ENCODE peak calls at places on chromosome 4, in five cellular contexts. X is GM20000, T is IMR-90, N is bronchial epithelial cell, A is heart left ventricle. H is an unnamed sample.

GRCh38 chr4:148007303-148007702 is 275.4 kb downstream of the ARHGAP10 start:
- DNase-seq in T (peak), A (no peak), N (peak), X (no peak), H (no peak)

GRCh38 chr4:56674984-56675383 is 6.1 kb downstream of the HOPX start:
- DNase-seq in X (no peak), T (no peak), A (no peak), N (no peak), H (no peak)

GRCh38 chr4:43512253-43512652 is 619.7 kb downstream of the GRXCR1 start:
- DNase-seq in T (no peak), A (no peak), X (no peak), N (peak), H (no peak)

GRCh38 chr4:52057196-52057595 is 6.1 kb downstream of the SPATA18 start:
- DNase-seq in A (no peak), N (peak), T (no peak), X (no peak), H (no peak)

GRCh38 chr4:56513517-56513916 is 7.9 kb downstream of the ARL9 start:
- DNase-seq in A (no peak), X (no peak), T (no peak), N (no peak), H (no peak)

GRCh38 chr4:1116837-1117236 is 3.5 kb upstream of the RNF212 start:
- DNase-seq in T (no peak), N (no peak), X (no peak), A (no peak), H (no peak)

GRCh38 chr4:124710253-124710849 is 2.2 kb downstream of the ANKRD50 start:
- DNase-seq in T (peak), A (no peak), N (peak), X (no peak), H (no peak)

GRCh38 chr4:55184600-55185523 is 59.5 kb upstream of the KDR start:
- DNase-seq in X (peak), N (no peak), T (peak), A (peak), H (peak)

GRCh38 chr4:113563691-113564378 is 197.7 kb downstream of the CAMK2D start:
- DNase-seq in A (no peak), X (no peak), N (no peak), T (no peak), H (no peak)

GRCh38 chr4:144338834-144339233 is 198.3 kb upstream of the GYPA start:
- DNase-seq in X (no peak), A (no peak), T (no peak), N (no peak), H (no peak)

GRCh38 chr4:152605031-152605430 is 69.1 kb upstream of the FBXW7 start:
- DNase-seq in T (no peak), N (no peak), A (no peak), X (no peak), H (no peak)

GRCh38 chr4:5206391-5206790 is 155.1 kb downstream of the STK32B start:
- DNase-seq in A (peak), N (no peak), X (no peak), T (peak), H (no peak)

GRCh38 chr4:177182156-177182555 is 127.5 kb upstream of the NEIL3 start:
- DNase-seq in A (no peak), T (peak), X (no peak), N (no peak), H (no peak)

GRCh38 chr4:129839687-129840086 is 743.7 kb downstream of the C4orf33 start:
- DNase-seq in A (no peak), X (no peak), T (no peak), N (peak), H (no peak)

GRCh38 chr4:53656421-53656981 is 65.2 kb upstream of the LNX1 start:
- DNase-seq in N (no peak), X (no peak), T (peak), A (no peak), H (no peak)
- TF ChIP-seq CTCF in N (peak), X (no peak), T (peak), A (peak), H (no peak)

GRCh38 chr4:2761035-2761923 is 5.1 kb upstream of the TNIP2 start:
- DNase-seq in N (peak), T (no peak), X (peak), A (no peak), H (peak)
- TF ChIP-seq CTCF in N (peak), T (peak), X (no peak), A (no peak), H (no peak)

DNA sequence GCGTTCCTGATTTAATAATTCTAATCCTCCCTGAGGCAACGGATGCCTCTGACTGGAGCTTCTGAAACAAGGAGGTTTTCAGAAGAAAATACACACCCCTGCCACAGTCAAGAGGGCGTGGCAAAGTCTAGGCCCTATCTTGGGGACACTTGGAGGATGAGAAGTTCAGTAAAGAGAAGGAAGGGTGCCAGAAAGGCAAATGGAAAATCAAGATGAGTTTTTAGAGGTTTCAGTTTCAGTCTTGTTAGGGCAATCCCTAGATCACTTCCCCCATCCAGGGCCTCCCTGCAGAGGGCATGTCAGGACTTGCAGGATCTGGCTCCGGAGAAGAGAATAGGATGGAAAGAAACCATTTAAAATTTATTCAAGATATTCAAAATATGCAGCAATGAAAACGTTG is 28.5 kb upstream of the FGF2 start:
- DNase-seq in T (peak), X (no peak), N (peak), A (peak), H (no peak)
- TF ChIP-seq CTCF in T (no peak), X (no peak), N (no peak), A (no peak), H (no peak)

DNA sequence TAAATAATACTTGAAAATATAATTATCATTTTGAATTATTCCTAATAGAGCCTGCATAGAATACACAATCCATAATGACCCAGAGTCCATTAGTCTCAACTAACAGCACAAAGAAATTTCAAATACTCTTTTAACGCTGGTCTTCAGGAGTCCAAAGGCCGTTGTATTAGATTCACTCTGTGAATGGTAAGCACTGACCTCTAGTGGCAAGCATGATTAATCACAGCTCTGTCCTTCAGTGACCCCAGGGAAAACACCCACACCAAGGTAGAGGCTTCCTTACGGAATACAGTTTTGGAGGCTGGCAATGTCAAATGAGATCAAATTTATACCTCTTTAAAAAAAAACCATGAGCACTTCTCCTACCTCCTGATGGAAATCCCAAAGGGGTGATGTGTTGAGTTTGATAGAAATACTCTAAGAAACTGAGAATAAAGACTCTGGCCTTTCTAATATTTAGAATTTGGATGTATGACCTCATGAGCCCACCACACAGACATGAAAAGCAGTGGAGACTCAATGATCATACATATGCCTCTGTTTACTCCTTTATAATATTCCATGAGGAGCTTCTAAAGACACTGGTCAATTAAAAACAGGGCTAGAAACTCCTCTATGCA is 147.2 kb upstream of the DKK2 start:
- DNase-seq in X (peak), T (peak), A (no peak), N (peak), H (peak)
- TF ChIP-seq CTCF in X (peak), T (peak), A (peak), N (peak), H (peak)

DNA sequence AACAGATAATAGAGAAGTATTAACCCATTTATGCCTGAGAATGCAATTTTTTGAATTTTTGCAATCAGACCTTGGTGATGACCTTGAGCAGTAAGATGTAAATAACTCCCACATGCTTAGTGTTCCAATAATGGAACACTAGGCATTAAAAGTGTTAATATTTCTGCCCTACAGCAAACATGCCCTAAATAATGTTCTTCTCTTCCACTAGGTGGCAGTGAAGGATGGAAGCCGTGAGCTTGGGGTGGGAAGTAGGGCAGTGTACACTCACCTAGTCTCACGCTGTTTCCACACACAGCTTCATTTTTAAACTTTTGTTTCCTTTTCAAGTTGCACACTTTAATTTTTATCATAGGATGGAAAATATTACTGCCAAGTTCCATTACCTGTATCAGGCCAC is 613.1 kb upstream of the HS3ST1 start:
- DNase-seq in T (no peak), A (no peak), N (no peak), X (no peak), H (no peak)
- TF ChIP-seq CTCF in T (no peak), A (peak), N (no peak), X (no peak), H (no peak)

GRCh38 chr4:140710784-140711622 is 45.2 kb downstream of the TBC1D9 start:
- DNase-seq in A (no peak), N (no peak), T (no peak), X (no peak), H (no peak)
- TF ChIP-seq CTCF in A (no peak), N (no peak), T (no peak), X (no peak), H (no peak)

GRCh38 chr4:181582595-181582994 is 660.6 kb upstream of the TENM3 start:
- DNase-seq in A (no peak), X (no peak), T (no peak), N (no peak), H (no peak)
- TF ChIP-seq CTCF in A (no peak), X (no peak), T (no peak), N (no peak), H (no peak)

DNA sequence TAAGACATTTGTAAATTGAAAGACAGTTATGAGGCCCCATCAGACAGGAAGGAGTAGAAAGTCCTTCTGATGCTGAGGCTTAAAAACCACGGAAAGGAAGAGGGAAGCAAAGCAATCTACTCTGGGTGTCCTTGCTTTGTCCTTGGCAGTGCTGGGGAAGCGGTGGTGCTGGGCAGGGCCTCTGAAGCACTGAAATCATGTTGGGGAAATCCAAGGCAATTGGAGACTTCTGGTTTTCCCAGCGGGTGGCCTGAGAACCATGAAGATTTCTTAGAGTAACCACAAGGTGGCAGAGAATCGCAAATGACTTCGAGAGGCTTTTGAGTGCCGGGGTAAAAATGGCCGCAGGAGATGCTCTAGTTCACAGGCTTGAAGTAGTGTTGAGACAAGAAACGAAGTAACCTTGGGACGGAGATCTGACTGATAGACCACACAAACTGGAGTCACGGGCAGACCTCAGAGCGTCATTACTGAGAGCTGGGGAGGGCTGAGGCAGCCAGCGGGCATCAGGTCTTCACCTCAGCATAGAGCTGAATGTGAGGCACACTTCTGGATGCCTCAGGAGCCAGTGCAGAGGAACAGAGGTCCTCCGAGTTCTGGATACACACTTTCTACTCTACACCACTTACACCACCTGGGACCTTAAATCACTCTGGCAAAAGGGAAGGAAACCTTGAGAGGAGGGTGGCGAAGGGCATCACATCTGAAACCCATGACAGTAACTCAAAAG is 130.7 kb upstream of the GPRIN3 start:
- DNase-seq in T (peak), N (peak), A (no peak), X (peak), H (peak)
- TF ChIP-seq CTCF in T (peak), N (peak), A (no peak), X (peak), H (no peak)

DNA sequence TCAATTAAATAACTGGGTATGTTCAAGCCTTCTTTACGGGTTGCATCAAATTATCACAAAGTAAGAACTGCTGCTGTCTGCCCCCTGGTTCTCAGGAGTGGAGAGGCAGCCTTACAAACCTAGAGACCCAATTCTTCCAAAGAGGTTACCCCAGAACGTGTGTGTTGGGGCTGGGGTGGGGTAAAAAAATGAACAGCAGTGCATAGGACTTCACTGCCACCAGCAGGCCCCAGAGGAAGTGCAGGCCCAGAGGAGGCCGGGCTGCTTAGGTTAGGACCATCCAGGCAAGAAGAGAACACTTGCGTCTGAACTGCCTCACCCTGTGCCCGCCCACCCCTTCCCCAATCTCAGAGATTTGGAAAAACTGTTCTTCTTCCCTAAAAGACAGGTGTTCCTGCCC is 1.5 kb upstream of the NWD2 start:
- DNase-seq in X (peak), N (no peak), A (no peak), T (no peak), H (no peak)
- TF ChIP-seq CTCF in X (no peak), N (no peak), A (no peak), T (no peak), H (no peak)

DNA sequence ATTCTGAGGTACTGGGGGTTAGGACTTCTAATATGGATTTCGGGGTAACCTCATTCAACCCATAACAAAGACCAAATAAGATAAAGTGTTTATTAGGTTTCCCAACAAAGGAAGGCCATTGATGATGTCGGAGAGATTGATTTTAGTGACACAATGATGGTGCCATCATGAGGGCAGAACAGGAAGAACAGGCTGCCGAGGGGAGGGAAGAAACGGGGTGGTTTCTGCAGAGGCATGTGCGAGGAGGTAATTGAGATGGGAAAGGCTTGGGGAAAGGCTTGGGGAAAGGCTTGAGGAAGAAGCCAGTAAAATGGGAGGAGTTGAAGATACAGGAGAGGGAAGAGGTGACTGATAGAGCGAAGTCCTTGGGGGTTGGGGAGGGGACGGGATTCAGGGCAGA is 6.2 kb downstream of the HPSE start:
- DNase-seq in A (no peak), X (no peak), N (no peak), T (no peak), H (no peak)
- TF ChIP-seq CTCF in A (no peak), X (no peak), N (no peak), T (peak), H (no peak)